ENCODE peak calls at places on chromosomes 3 and 15, in ten cellular contexts. D, O, H, Z, P, K, W, C, Q and V are unnamed samples.

GRCh38 chr3:16301490-16301889 is 36.5 kb downstream of the OXNAD1 start:
- DNase-seq in P (no peak), D (no peak), Z (peak), Q (no peak), H (no peak), W (no peak), O (no peak), C (no peak), K (no peak), V (no peak)

GRCh38 chr15:45157056-45157455 is 27.3 kb downstream of the DUOX1 start:
- DNase-seq in C (no peak), D (peak), O (no peak), H (no peak), W (no peak), P (peak), Z (no peak), K (no peak), Q (no peak), V (no peak)

GRCh38 chr3:79233431-79234060 is 534.3 kb downstream of the ROBO1 start:
- DNase-seq in Z (no peak), C (no peak), O (peak), Q (no peak), P (no peak), H (no peak), K (no peak), D (no peak), W (no peak), V (no peak)

GRCh38 chr3:48765376-48765775 is 48.4 kb upstream of the IP6K2 start:
- DNase-seq in D (no peak), K (no peak), Q (no peak), W (no peak), O (no peak), H (no peak), P (no peak), C (peak), Z (no peak), V (no peak)

GRCh38 chr15:73766598-73766997 is 13.4 kb upstream of the INSYN1 start:
- DNase-seq in H (no peak), Q (no peak), Z (no peak), K (no peak), P (no peak), W (no peak), O (no peak), D (no peak), C (no peak), V (no peak)

GRCh38 chr3:37054370-37054769 is 61.1 kb downstream of the MLH1 start:
- DNase-seq in K (no peak), O (no peak), D (no peak), P (no peak), Q (no peak), Z (no peak), C (no peak), H (no peak), W (no peak), V (peak)

GRCh38 chr3:172625404-172625803 is 85.5 kb downstream of the NCEH1 start:
- DNase-seq in C (no peak), Q (no peak), D (no peak), K (no peak), W (no peak), O (no peak), P (no peak), Z (no peak), H (no peak), V (no peak)

GRCh38 chr15:28017423-28017924 is 81.6 kb downstream of the OCA2 start:
- DNase-seq in O (no peak), H (no peak), C (peak), D (no peak), Q (no peak), W (no peak), K (no peak), Z (no peak), P (no peak), V (no peak)

GRCh38 chr15:92906563-92907081 is 6.5 kb downstream of the CHD2 start:
- DNase-seq in O (no peak), P (no peak), Q (no peak), Z (peak), K (no peak), D (no peak), C (no peak), H (no peak), W (no peak), V (peak)

GRCh38 chr15:78047631-78048409 is 29.7 kb downstream of the TBC1D2B start:
- DNase-seq in P (no peak), Q (no peak), H (no peak), O (no peak), W (peak), Z (no peak), K (peak), C (no peak), D (no peak), V (no peak)

GRCh38 chr3:107676469-107677309 is 153.9 kb downstream of the BBX start:
- DNase-seq in O (no peak), W (no peak), H (no peak), Q (no peak), Z (no peak), K (no peak), P (no peak), D (no peak), C (peak), V (no peak)

GRCh38 chr3:17040322-17040721 is 155.6 kb downstream of the PLCL2 start:
- DNase-seq in P (no peak), O (no peak), Q (no peak), W (no peak), H (no peak), K (no peak), C (no peak), D (no peak), Z (no peak), V (no peak)

GRCh38 chr15:72034859-72035650 is 82.9 kb downstream of the MYO9A start:
- DNase-seq in D (no peak), W (no peak), P (no peak), Q (no peak), H (no peak), O (no peak), K (no peak), Z (no peak), C (no peak), V (no peak)

GRCh38 chr3:117054551-117054950 is 345.0 kb downstream of the TUSC7 start:
- DNase-seq in D (no peak), K (no peak), Z (no peak), H (no peak), P (no peak), Q (no peak), C (no peak), O (no peak), W (no peak), V (no peak)

GRCh38 chr15:29396176-29396811 is 126.7 kb upstream of the NSMCE3 start:
- DNase-seq in K (no peak), H (no peak), D (no peak), P (no peak), Q (no peak), Z (no peak), O (no peak), W (no peak), C (no peak), V (no peak)

GRCh38 chr3:15266510-15267376 is 60.7 kb downstream of the CAPN7 start:
- DNase-seq in K (no peak), C (no peak), Q (no peak), H (no peak), D (no peak), W (no peak), O (no peak), P (no peak), Z (no peak), V (no peak)

GRCh38 chr3:163924600-163924999 is 1153.7 kb downstream of the SI start:
- DNase-seq in Z (no peak), K (no peak), Q (no peak), H (no peak), D (no peak), C (no peak), O (no peak), W (no peak), P (no peak), V (no peak)

GRCh38 chr3:115651089-115651488 is 27.8 kb downstream of the GAP43 start:
- DNase-seq in C (no peak), O (no peak), Z (no peak), D (no peak), W (no peak), Q (no peak), H (no peak), K (no peak), P (no peak), V (no peak)
- TF ChIP-seq CTCF in C (no peak), O (no peak), Z (no peak), D (no peak), W (no peak), Q (no peak), H (no peak), K (no peak), P (no peak), V (no peak)

GRCh38 chr3:154338570-154338969 is 14.3 kb upstream of the DHX36 start:
- DNase-seq in H (no peak), O (no peak), D (no peak), K (no peak), Z (no peak), Q (no peak), C (no peak), P (no peak), W (no peak), V (no peak)

GRCh38 chr3:154338008-154338407 is 13.7 kb upstream of the DHX36 start:
- DNase-seq in W (no peak), C (no peak), Z (no peak), O (no peak), H (no peak), K (no peak), D (no peak), P (no peak), Q (no peak), V (no peak)

GRCh38 chr3:154334973-154335420 is 10.7 kb upstream of the DHX36 start:
- DNase-seq in K (no peak), D (no peak), Z (no peak), P (no peak), H (no peak), W (no peak), C (peak), Q (no peak), O (no peak), V (no peak)
- TF ChIP-seq CTCF in K (peak), D (peak), Z (peak), P (peak), H (peak), W (peak), C (peak), Q (peak), O (peak), V (peak)

DNA sequence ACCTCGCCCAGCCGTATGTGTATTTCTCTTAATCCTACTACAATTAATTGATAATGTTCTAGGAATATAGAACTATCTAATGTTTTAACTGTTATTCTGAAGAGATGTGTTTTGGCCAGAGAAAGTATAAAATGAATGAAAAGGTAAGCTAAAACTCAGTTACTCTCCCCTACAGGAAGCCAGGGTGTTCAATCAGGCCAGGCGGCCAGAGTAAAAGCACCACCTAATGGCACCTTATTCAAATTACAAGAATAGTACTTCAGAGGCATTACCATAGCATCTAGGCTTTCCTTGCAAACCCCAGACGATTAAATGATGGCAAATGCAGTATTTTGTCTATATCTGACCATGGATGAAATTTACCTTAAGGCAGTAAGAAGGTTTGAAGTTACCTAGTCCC is 10.4 kb downstream of the SLC12A8 start:
- DNase-seq in Q (no peak), K (no peak), Z (no peak), P (no peak), H (no peak), C (no peak), W (no peak), D (no peak), O (no peak), V (no peak)
- TF ChIP-seq CTCF in Q (no peak), K (no peak), Z (no peak), P (no peak), H (no peak), C (peak), W (no peak), D (no peak), O (peak), V (peak)

DNA sequence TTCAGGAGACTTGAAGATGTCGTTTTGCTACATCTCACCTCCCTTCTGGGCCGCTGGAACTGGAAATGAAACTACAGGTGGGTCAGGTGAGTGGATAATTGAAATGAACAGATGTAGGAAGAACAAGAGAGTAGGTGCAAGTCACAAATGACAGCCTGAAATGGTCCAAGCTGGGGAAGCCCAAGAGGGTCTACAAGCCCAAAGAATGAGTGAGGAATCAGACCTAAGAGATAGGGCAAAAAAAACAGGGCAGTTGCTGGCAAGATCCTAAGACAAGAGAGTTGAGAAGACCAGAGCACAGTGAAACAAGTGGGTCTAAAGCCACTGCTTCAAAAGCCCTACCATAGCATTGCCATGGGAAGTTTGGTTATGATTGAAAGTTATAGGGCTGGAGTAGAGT is 67.4 kb upstream of the SNRK start:
- DNase-seq in C (no peak), Z (no peak), Q (no peak), K (no peak), H (no peak), P (no peak), O (no peak), W (no peak), D (no peak), V (no peak)
- TF ChIP-seq CTCF in C (no peak), Z (no peak), Q (no peak), K (no peak), H (no peak), P (no peak), O (no peak), W (no peak), D (no peak), V (no peak)